ENCODE peak calls at places on chromosomes 1 and 21, in eight cellular contexts. One of them, this sample, is unnamed. For H3K27me3, the result is how much of the 10 kb centered on the place peaks cover.

GRCh38 chr1:75615664-75616435 is 4.9 kb upstream of the SLC44A5 start:
- DNase-seq in IMR-90: peak
- DNase-seq in SK-N-SH: peak
- DNase-seq in GM23248: peak
- DNase-seq in neural progenitor cell: peak
- DNase-seq in HCT116: no peak
- DNase-seq in K562: peak
- DNase-seq in fibroblast of lung: peak
- DNase-seq in this sample: no peak

GRCh38 chr1:243487649-243488227 is 231.9 kb downstream of the SDCCAG8 start:
- DNase-seq in SK-N-SH: no peak
- DNase-seq in IMR-90: no peak
- DNase-seq in GM23248: no peak
- DNase-seq in fibroblast of lung: peak
- DNase-seq in neural progenitor cell: no peak
- DNase-seq in K562: peak
- DNase-seq in HCT116: peak
- DNase-seq in this sample: no peak

GRCh38 chr1:165637427-165637826 is 6.4 kb downstream of the MGST3 start:
- DNase-seq in IMR-90: peak
- DNase-seq in SK-N-SH: no peak
- DNase-seq in GM23248: peak
- DNase-seq in fibroblast of lung: peak
- DNase-seq in K562: no peak
- DNase-seq in HCT116: no peak
- DNase-seq in neural progenitor cell: no peak
- DNase-seq in this sample: no peak

GRCh38 chr1:109131059-109131458 is 17.1 kb downstream of the ELAPOR1 start:
- DNase-seq in fibroblast of lung: no peak
- DNase-seq in neural progenitor cell: no peak
- DNase-seq in K562: no peak
- DNase-seq in IMR-90: no peak
- DNase-seq in SK-N-SH: no peak
- DNase-seq in HCT116: no peak
- DNase-seq in GM23248: no peak
- DNase-seq in this sample: no peak

GRCh38 chr1:31356427-31356826 is 16.4 kb downstream of the FABP3 start:
- DNase-seq in K562: no peak
- DNase-seq in IMR-90: no peak
- DNase-seq in fibroblast of lung: no peak
- DNase-seq in SK-N-SH: no peak
- DNase-seq in HCT116: no peak
- DNase-seq in GM23248: no peak
- DNase-seq in neural progenitor cell: no peak
- DNase-seq in this sample: no peak

GRCh38 chr1:57586842-57587241 is 163.0 kb upstream of the DAB1 start:
- DNase-seq in K562: no peak
- DNase-seq in neural progenitor cell: no peak
- DNase-seq in HCT116: no peak
- DNase-seq in GM23248: no peak
- DNase-seq in SK-N-SH: no peak
- DNase-seq in fibroblast of lung: no peak
- DNase-seq in IMR-90: no peak
- DNase-seq in this sample: no peak

GRCh38 chr21:43864313-43864805 is 664 bp upstream of the AGPAT3 start:
- DNase-seq in SK-N-SH: peak
- DNase-seq in IMR-90: peak
- DNase-seq in neural progenitor cell: peak
- DNase-seq in GM23248: peak
- DNase-seq in K562: peak
- DNase-seq in HCT116: peak
- DNase-seq in fibroblast of lung: peak
- DNase-seq in this sample: peak

GRCh38 chr21:35333831-35334593 is 284.9 kb upstream of the RUNX1 start:
- DNase-seq in HCT116: no peak
- DNase-seq in SK-N-SH: no peak
- DNase-seq in GM23248: peak
- DNase-seq in fibroblast of lung: no peak
- DNase-seq in IMR-90: no peak
- DNase-seq in K562: peak
- DNase-seq in neural progenitor cell: no peak
- DNase-seq in this sample: no peak

GRCh38 chr1:53617382-53618217 is 121.4 kb downstream of the GLIS1 start:
- DNase-seq in neural progenitor cell: no peak
- DNase-seq in HCT116: no peak
- DNase-seq in fibroblast of lung: peak
- DNase-seq in GM23248: peak
- DNase-seq in K562: no peak
- DNase-seq in SK-N-SH: no peak
- DNase-seq in IMR-90: peak
- DNase-seq in this sample: no peak

GRCh38 chr1:94970783-94971182 is 43.9 kb upstream of the CNN3 start:
- DNase-seq in fibroblast of lung: no peak
- DNase-seq in HCT116: no peak
- DNase-seq in GM23248: peak
- DNase-seq in SK-N-SH: peak
- DNase-seq in IMR-90: no peak
- DNase-seq in neural progenitor cell: peak
- DNase-seq in K562: no peak
- DNase-seq in this sample: no peak

GRCh38 chr21:36762636-36763035 is 63.7 kb downstream of the SIM2 start:
- DNase-seq in fibroblast of lung: no peak
- DNase-seq in K562: no peak
- DNase-seq in IMR-90: no peak
- DNase-seq in HCT116: no peak
- DNase-seq in neural progenitor cell: no peak
- DNase-seq in SK-N-SH: no peak
- DNase-seq in GM23248: no peak
- DNase-seq in this sample: no peak

GRCh38 chr1:240293706-240294105 is 202.0 kb downstream of the FMN2 start:
- DNase-seq in K562: no peak
- DNase-seq in SK-N-SH: no peak
- DNase-seq in fibroblast of lung: no peak
- DNase-seq in IMR-90: peak
- DNase-seq in neural progenitor cell: no peak
- DNase-seq in HCT116: no peak
- DNase-seq in GM23248: no peak
- DNase-seq in this sample: no peak

GRCh38 chr1:1548591-1548990 is 8.2 kb upstream of the TMEM240 start:
- DNase-seq in K562: no peak
- DNase-seq in SK-N-SH: no peak
- DNase-seq in IMR-90: no peak
- DNase-seq in neural progenitor cell: no peak
- DNase-seq in fibroblast of lung: no peak
- DNase-seq in GM23248: no peak
- DNase-seq in HCT116: no peak
- DNase-seq in this sample: no peak

GRCh38 chr21:39385299-39386145 is 36.6 kb upstream of the HMGN1 start:
- DNase-seq in K562: no peak
- DNase-seq in GM23248: peak
- DNase-seq in SK-N-SH: peak
- DNase-seq in fibroblast of lung: peak
- DNase-seq in neural progenitor cell: no peak
- DNase-seq in HCT116: no peak
- DNase-seq in IMR-90: peak
- DNase-seq in this sample: peak

DNA sequence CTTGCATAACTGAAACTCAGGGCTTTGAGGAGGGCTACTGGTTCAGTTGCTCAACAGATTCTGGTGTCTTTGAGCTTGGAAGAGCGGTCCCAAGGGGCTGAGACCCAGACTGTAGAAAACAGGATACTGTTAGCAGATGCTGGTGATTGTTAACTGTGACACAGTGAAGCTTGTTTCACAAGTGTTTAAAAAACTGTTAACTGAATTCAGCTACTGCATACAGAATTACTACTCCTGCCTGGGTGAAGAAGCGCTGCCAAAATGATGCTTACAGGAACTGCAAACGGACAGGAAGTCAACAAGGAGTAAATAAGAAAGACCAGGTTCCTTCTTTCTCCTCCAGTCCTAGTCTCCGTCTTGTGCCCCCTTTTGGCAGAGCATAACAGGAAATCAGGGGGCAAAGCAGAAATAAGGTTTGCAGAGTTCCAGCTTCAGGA is 195.3 kb upstream of the USP25 start:
- DNase-seq in neural progenitor cell: no peak
- DNase-seq in K562: no peak
- DNase-seq in fibroblast of lung: no peak
- DNase-seq in HCT116: no peak
- DNase-seq in IMR-90: no peak
- DNase-seq in GM23248: no peak
- DNase-seq in SK-N-SH: no peak
- DNase-seq in this sample: no peak
- H2AFZ ChIP-seq in neural progenitor cell: peak
- H2AFZ ChIP-seq in K562: no peak
- H2AFZ ChIP-seq in fibroblast of lung: no peak
- H2AFZ ChIP-seq in HCT116: no peak
- H2AFZ ChIP-seq in IMR-90: no peak
- H2AFZ ChIP-seq in GM23248: no peak
- H2AFZ ChIP-seq in SK-N-SH: no peak
- H2AFZ ChIP-seq in this sample: no peak

GRCh38 chr1:228367798-228368791 is 38.5 kb downstream of the TRIM11 start:
- DNase-seq in GM23248: no peak
- DNase-seq in K562: peak
- DNase-seq in HCT116: no peak
- DNase-seq in fibroblast of lung: no peak
- DNase-seq in SK-N-SH: no peak
- DNase-seq in neural progenitor cell: peak
- DNase-seq in IMR-90: no peak
- DNase-seq in this sample: peak

GRCh38 chr1:228365321-228366061 is 41.1 kb downstream of the TRIM11 start:
- DNase-seq in SK-N-SH: no peak
- DNase-seq in K562: no peak
- DNase-seq in HCT116: no peak
- DNase-seq in fibroblast of lung: no peak
- DNase-seq in IMR-90: no peak
- DNase-seq in neural progenitor cell: no peak
- DNase-seq in GM23248: no peak
- DNase-seq in this sample: no peak

GRCh38 chr1:228366851-228367741 is 39.5 kb downstream of the TRIM11 start:
- DNase-seq in fibroblast of lung: no peak
- DNase-seq in K562: no peak
- DNase-seq in neural progenitor cell: no peak
- DNase-seq in IMR-90: no peak
- DNase-seq in SK-N-SH: no peak
- DNase-seq in GM23248: no peak
- DNase-seq in HCT116: no peak
- DNase-seq in this sample: no peak

GRCh38 chr1:228364706-228365213 is 41.9 kb downstream of the TRIM11 start:
- DNase-seq in HCT116: no peak
- DNase-seq in neural progenitor cell: no peak
- DNase-seq in fibroblast of lung: no peak
- DNase-seq in K562: no peak
- DNase-seq in IMR-90: no peak
- DNase-seq in GM23248: no peak
- DNase-seq in SK-N-SH: no peak
- DNase-seq in this sample: no peak

DNA sequence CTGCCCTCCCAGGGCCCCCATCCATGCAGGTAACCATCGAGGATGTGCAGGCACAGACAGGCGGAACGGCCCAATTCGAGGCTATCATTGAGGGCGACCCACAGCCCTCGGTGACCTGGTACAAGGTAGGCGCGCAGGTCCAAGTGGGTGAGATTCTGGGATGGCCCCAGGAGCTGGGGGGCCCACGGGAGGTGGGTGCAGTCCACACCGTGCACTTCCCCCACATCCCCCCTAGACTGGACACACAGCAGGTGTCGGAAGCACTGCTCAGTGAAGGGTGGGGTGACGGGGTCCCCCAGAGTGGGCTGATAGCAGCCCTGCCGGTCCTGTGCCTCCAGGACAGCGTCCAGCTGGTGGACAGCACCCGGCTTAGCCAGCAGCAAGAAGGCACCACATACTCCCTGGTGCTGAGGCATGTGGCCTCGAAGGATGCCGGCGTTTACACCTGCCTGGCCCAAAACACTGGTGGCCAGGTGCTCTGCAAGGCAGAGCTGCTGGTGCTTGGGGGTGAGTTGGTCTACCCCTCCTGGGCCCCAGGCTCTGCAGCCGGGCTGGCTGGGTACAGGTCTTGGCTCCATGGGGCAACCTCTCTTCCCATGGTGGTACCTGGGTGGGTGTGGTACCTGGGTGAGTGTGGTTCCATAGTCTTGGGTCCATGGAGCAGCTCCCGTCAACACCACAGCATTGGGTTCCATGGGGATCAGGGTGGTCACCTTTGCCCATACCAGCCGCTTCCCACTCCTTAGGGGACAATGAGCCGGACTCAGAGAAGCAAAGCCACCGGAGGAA is 40.4 kb downstream of the TRIM11 start:
- DNase-seq in K562: no peak
- DNase-seq in HCT116: no peak
- DNase-seq in GM23248: no peak
- DNase-seq in IMR-90: no peak
- DNase-seq in SK-N-SH: no peak
- DNase-seq in fibroblast of lung: no peak
- DNase-seq in neural progenitor cell: no peak
- DNase-seq in this sample: no peak
- H3K27me3 ChIP-seq in K562: under half
- H3K27me3 ChIP-seq in HCT116: under half
- H3K27me3 ChIP-seq in GM23248: under half
- H3K27me3 ChIP-seq in IMR-90: under half
- H3K27me3 ChIP-seq in SK-N-SH: under half
- H3K27me3 ChIP-seq in fibroblast of lung: under half
- H3K27me3 ChIP-seq in neural progenitor cell: under half
- H3K27me3 ChIP-seq in this sample: under half

DNA sequence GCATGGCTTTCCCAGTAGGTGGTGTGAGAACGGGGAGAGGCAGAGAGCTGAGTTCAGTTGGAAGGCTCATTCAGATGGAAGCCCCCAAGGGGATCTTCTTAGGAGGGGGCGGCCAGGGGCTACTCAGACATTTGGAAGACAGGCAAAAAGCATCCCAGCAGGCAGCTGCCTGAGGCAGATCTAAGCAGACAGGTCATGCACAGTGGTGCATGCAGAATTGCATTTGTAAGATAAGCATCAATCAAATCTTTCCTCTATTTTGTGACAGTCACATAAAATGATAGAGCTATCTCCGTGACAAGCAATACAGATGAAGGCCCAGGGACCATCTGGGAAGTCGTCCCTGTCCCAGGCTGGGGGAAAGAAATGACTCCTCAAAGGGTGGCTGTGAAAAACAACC is 3.8 kb downstream of the RAB3B start:
- DNase-seq in K562: no peak
- DNase-seq in HCT116: no peak
- DNase-seq in fibroblast of lung: no peak
- DNase-seq in IMR-90: no peak
- DNase-seq in GM23248: no peak
- DNase-seq in SK-N-SH: peak
- DNase-seq in neural progenitor cell: no peak
- DNase-seq in this sample: no peak
- H2AFZ ChIP-seq in K562: no peak
- H2AFZ ChIP-seq in HCT116: no peak
- H2AFZ ChIP-seq in fibroblast of lung: no peak
- H2AFZ ChIP-seq in IMR-90: no peak
- H2AFZ ChIP-seq in GM23248: no peak
- H2AFZ ChIP-seq in SK-N-SH: no peak
- H2AFZ ChIP-seq in neural progenitor cell: no peak
- H2AFZ ChIP-seq in this sample: no peak

GRCh38 chr1:110615548-110616130 is 9.5 kb upstream of the KCNA2 start:
- DNase-seq in K562: peak
- DNase-seq in IMR-90: peak
- DNase-seq in SK-N-SH: peak
- DNase-seq in neural progenitor cell: peak
- DNase-seq in fibroblast of lung: peak
- DNase-seq in GM23248: peak
- DNase-seq in HCT116: peak
- DNase-seq in this sample: peak
- H3K27me3 ChIP-seq in K562: under half
- H3K27me3 ChIP-seq in IMR-90: under half
- H3K27me3 ChIP-seq in SK-N-SH: under half
- H3K27me3 ChIP-seq in neural progenitor cell: half or more
- H3K27me3 ChIP-seq in fibroblast of lung: under half
- H3K27me3 ChIP-seq in GM23248: under half
- H3K27me3 ChIP-seq in HCT116: under half
- H3K27me3 ChIP-seq in this sample: under half

GRCh38 chr1:234820597-234820996 is 210.6 kb upstream of the IRF2BP2 start:
- DNase-seq in HCT116: no peak
- DNase-seq in neural progenitor cell: no peak
- DNase-seq in IMR-90: no peak
- DNase-seq in SK-N-SH: no peak
- DNase-seq in K562: no peak
- DNase-seq in GM23248: no peak
- DNase-seq in fibroblast of lung: no peak
- DNase-seq in this sample: peak
- H2AFZ ChIP-seq in HCT116: no peak
- H2AFZ ChIP-seq in neural progenitor cell: no peak
- H2AFZ ChIP-seq in IMR-90: no peak
- H2AFZ ChIP-seq in SK-N-SH: no peak
- H2AFZ ChIP-seq in K562: no peak
- H2AFZ ChIP-seq in GM23248: no peak
- H2AFZ ChIP-seq in fibroblast of lung: no peak
- H2AFZ ChIP-seq in this sample: no peak